ENCODE peak calls at places on chromosomes 3 and 15, in nine cellular contexts. V is astrocyte; H is left lung; J is lower lobe of right lung; O is cardiac fibroblast; N is effector memory CD4-positive, alpha-beta T cell; W is GM03348; I is activated CD4-positive, alpha-beta T cell treated with anti-CD3 and anti-CD28 coated beads, Interleukin-2, amount 50 U/mL, for 48 hours; P is AG10803. M is an unnamed sample.

GRCh38 chr15:52855157-52855556 is 65.0 kb upstream of the ONECUT1 start:
- DNase-seq in V (no peak), H (no peak), J (no peak), O (no peak), N (no peak), W (no peak), I (no peak), P (no peak), M (no peak)

GRCh38 chr3:108398510-108398909 is 102.2 kb downstream of the HHLA2 start:
- DNase-seq in V (no peak), H (peak; percentile 50), J (no peak), O (no peak), N (no peak), W (no peak), I (no peak), P (no peak), M (no peak)

GRCh38 chr15:70650567-70650966 is 112.8 kb downstream of the UACA start:
- DNase-seq in V (no peak), H (no peak), J (no peak), O (no peak), N (no peak), W (no peak), I (no peak), P (no peak), M (no peak)

GRCh38 chr3:126031981-126032471 is 51.9 kb downstream of the SLC41A3 start:
- DNase-seq in V (no peak), H (no peak), J (no peak), O (no peak), N (no peak), W (no peak), I (no peak), P (no peak), M (no peak)

GRCh38 chr3:105938101-105938500 is 69.3 kb upstream of the CBLB start:
- DNase-seq in V (peak; percentile 46), H (no peak), J (no peak), O (peak; percentile 52), N (no peak), W (peak; percentile 58), I (no peak), P (peak; percentile 84), M (peak; percentile 43)

GRCh38 chr15:60000824-60001641 is 3.1 kb upstream of the FOXB1 start:
- DNase-seq in V (no peak), H (no peak), J (no peak), O (no peak), N (no peak), W (no peak), I (no peak), P (no peak), M (no peak)

GRCh38 chr3:27127195-27127594 is 242.0 kb downstream of the NEK10 start:
- DNase-seq in V (no peak), H (no peak), J (no peak), O (no peak), N (no peak), W (no peak), I (no peak), P (no peak), M (no peak)

GRCh38 chr3:73411545-73411944 is 213.2 kb downstream of the PDZRN3 start:
- DNase-seq in V (no peak), H (no peak), J (no peak), O (no peak), N (no peak), W (no peak), I (no peak), P (no peak), M (no peak)

GRCh38 chr3:173135059-173135458 is 6.0 kb downstream of the SPATA16 start:
- DNase-seq in V (peak; percentile 66), H (no peak), J (no peak), O (peak; percentile 1), N (no peak), W (no peak), I (no peak), P (no peak), M (no peak)

GRCh38 chr3:129481783-129482332 is 41.8 kb downstream of the IFT122 start:
- DNase-seq in V (peak; percentile 57), H (peak; percentile 80), J (peak; percentile 61), O (peak; percentile 76), N (peak; percentile 39), W (peak; percentile 63), I (peak; percentile 44), P (peak; percentile 79), M (peak; percentile 14)

GRCh38 chr3:193772389-193772788 is 179.4 kb downstream of the OPA1 start:
- DNase-seq in V (no peak), H (no peak), J (no peak), O (no peak), N (no peak), W (no peak), I (no peak), P (no peak), M (no peak)

GRCh38 chr3:151925876-151926275 is 52.4 kb downstream of the SUCNR1 start:
- DNase-seq in V (peak; percentile 93), H (no peak), J (no peak), O (peak; percentile 75), N (no peak), W (peak; percentile 76), I (no peak), P (peak; percentile 83), M (peak; percentile 55)

GRCh38 chr3:73781536-73781935 is 156.8 kb upstream of the PDZRN3 start:
- DNase-seq in V (peak; percentile 22), H (no peak), J (no peak), O (no peak), N (no peak), W (no peak), I (no peak), P (no peak), M (no peak)

GRCh38 chr3:155407331-155407730 is 113.8 kb upstream of the STRIT1 start:
- DNase-seq in V (no peak), H (no peak), J (no peak), O (no peak), N (no peak), W (no peak), I (no peak), P (peak; percentile 37), M (no peak)

GRCh38 chr3:72591522-72592421 is 256.5 kb downstream of the SHQ1 start:
- DNase-seq in V (peak; percentile 92), H (no peak), J (no peak), O (peak; percentile 45), N (no peak), W (peak; percentile 89), I (no peak), P (peak; percentile 95), M (peak; percentile 36)

GRCh38 chr3:157135671-157136396 is 24.1 kb downstream of the CCNL1 start:
- DNase-seq in V (peak; percentile 86), H (no peak), J (no peak), O (peak; percentile 72), N (no peak), W (peak; percentile 39), I (no peak), P (peak; percentile 62), M (peak; percentile 78)

GRCh38 chr15:49832421-49832980 is 211.7 kb downstream of the DTWD1 start:
- DNase-seq in V (no peak), H (no peak), J (no peak), O (peak; percentile 8), N (no peak), W (no peak), I (no peak), P (peak; percentile 21), M (no peak)

GRCh38 chr15:92429378-92430066 is 35.8 kb downstream of the ST8SIA2 start:
- DNase-seq in V (peak; percentile 79), H (no peak), J (no peak), O (peak; percentile 36), N (no peak), W (peak; percentile 70), I (no peak), P (peak; percentile 91), M (peak; percentile 36)

GRCh38 chr3:16828815-16829214 is 55.9 kb upstream of the PLCL2 start:
- DNase-seq in V (peak; percentile 17), H (no peak), J (peak; percentile 46), O (peak; percentile 87), N (peak; percentile 31), W (no peak), I (peak; percentile 50), P (peak; percentile 30), M (no peak)

GRCh38 chr3:150362515-150363302 is 45.4 kb upstream of the TSC22D2 start:
- DNase-seq in V (no peak), H (no peak), J (no peak), O (no peak), N (no peak), W (no peak), I (no peak), P (no peak), M (no peak)

GRCh38 chr15:84747423-84748273 is 744 bp upstream of the ZNF592 start:
- DNase-seq in V (peak; percentile 54), H (peak; percentile 95), J (peak; percentile 91), O (peak; percentile 75), N (peak; percentile 63), W (peak; percentile 67), I (peak; percentile 77), P (peak; percentile 62), M (no peak)

GRCh38 chr15:35305906-35306305 is 220.8 kb upstream of the NANOGP8 start:
- DNase-seq in V (peak; percentile 96), H (no peak), J (no peak), O (peak; percentile 55), N (no peak), W (peak; percentile 40), I (no peak), P (peak; percentile 84), M (peak; percentile 78)

GRCh38 chr3:22587446-22587845 is 615.7 kb upstream of the UBE2E2 start:
- DNase-seq in V (no peak), H (no peak), J (no peak), O (no peak), N (no peak), W (no peak), I (no peak), P (no peak), M (no peak)

GRCh38 chr15:74809242-74809641 is 3.4 kb upstream of the LMAN1L start:
- DNase-seq in V (no peak), H (peak; percentile 13), J (no peak), O (no peak), N (no peak), W (no peak), I (no peak), P (no peak), M (no peak)

GRCh38 chr3:195755391-195755790 is 34.6 kb downstream of the MUC20 start:
- DNase-seq in V (no peak), H (peak; percentile 22), J (no peak), O (no peak), N (no peak), W (no peak), I (no peak), P (no peak), M (no peak)

GRCh38 chr15:80194914-80195313 is 42.1 kb downstream of the FAH start:
- DNase-seq in V (no peak), H (no peak), J (no peak), O (no peak), N (no peak), W (no peak), I (no peak), P (no peak), M (no peak)